ENCODE peak calls at places on chromosomes 6 and 20, in ten cellular contexts. One of them, this sample, is unnamed.

GRCh38 chr6:121319603-121320002 is 14.7 kb downstream of the TBC1D32 start:
- DNase-seq in NCI-H187: no peak
- DNase-seq in islet precursor cell: no peak
- DNase-seq in caudate nucleus: no peak
- DNase-seq in SJCRH30: no peak
- DNase-seq in psoas muscle: no peak
- DNase-seq in anterior cingulate cortex: no peak
- DNase-seq in HS-5: no peak
- DNase-seq in GDM1: no peak
- DNase-seq in stimulated activated naive CD4-positive, alpha-beta T cell treated with Interleukin-2 at 50 U/mL for 16 hours: no peak
- DNase-seq in this sample: no peak

GRCh38 chr6:75932067-75932466 is 140.4 kb downstream of the IMPG1 start:
- DNase-seq in NCI-H187: no peak
- DNase-seq in islet precursor cell: peak
- DNase-seq in caudate nucleus: no peak
- DNase-seq in SJCRH30: peak
- DNase-seq in psoas muscle: no peak
- DNase-seq in anterior cingulate cortex: no peak
- DNase-seq in HS-5: no peak
- DNase-seq in GDM1: no peak
- DNase-seq in stimulated activated naive CD4-positive, alpha-beta T cell treated with Interleukin-2 at 50 U/mL for 16 hours: no peak
- DNase-seq in this sample: no peak

GRCh38 chr6:82348130-82348529 is 15.5 kb upstream of the TPBG start:
- DNase-seq in NCI-H187: no peak
- DNase-seq in islet precursor cell: no peak
- DNase-seq in caudate nucleus: no peak
- DNase-seq in SJCRH30: no peak
- DNase-seq in psoas muscle: no peak
- DNase-seq in anterior cingulate cortex: no peak
- DNase-seq in HS-5: no peak
- DNase-seq in GDM1: no peak
- DNase-seq in stimulated activated naive CD4-positive, alpha-beta T cell treated with Interleukin-2 at 50 U/mL for 16 hours: no peak
- DNase-seq in this sample: no peak

GRCh38 chr20:25057234-25058050 is 497 bp downstream of the ACSS1 start:
- DNase-seq in NCI-H187: no peak
- DNase-seq in islet precursor cell: no peak
- DNase-seq in caudate nucleus: no peak
- DNase-seq in SJCRH30: peak
- DNase-seq in psoas muscle: peak
- DNase-seq in anterior cingulate cortex: peak
- DNase-seq in HS-5: no peak
- DNase-seq in GDM1: peak
- DNase-seq in stimulated activated naive CD4-positive, alpha-beta T cell treated with Interleukin-2 at 50 U/mL for 16 hours: peak
- DNase-seq in this sample: peak

GRCh38 chr6:147285087-147285855 is 81.1 kb downstream of the STXBP5 start:
- DNase-seq in NCI-H187: peak
- DNase-seq in islet precursor cell: no peak
- DNase-seq in caudate nucleus: no peak
- DNase-seq in SJCRH30: peak
- DNase-seq in psoas muscle: no peak
- DNase-seq in anterior cingulate cortex: no peak
- DNase-seq in HS-5: no peak
- DNase-seq in GDM1: no peak
- DNase-seq in stimulated activated naive CD4-positive, alpha-beta T cell treated with Interleukin-2 at 50 U/mL for 16 hours: no peak
- DNase-seq in this sample: no peak

GRCh38 chr6:52407467-52407866 is 12.7 kb upstream of the EFHC1 start:
- DNase-seq in NCI-H187: peak
- DNase-seq in islet precursor cell: no peak
- DNase-seq in caudate nucleus: no peak
- DNase-seq in SJCRH30: peak
- DNase-seq in psoas muscle: no peak
- DNase-seq in anterior cingulate cortex: no peak
- DNase-seq in HS-5: no peak
- DNase-seq in GDM1: peak
- DNase-seq in stimulated activated naive CD4-positive, alpha-beta T cell treated with Interleukin-2 at 50 U/mL for 16 hours: no peak
- DNase-seq in this sample: no peak

GRCh38 chr20:25479638-25480037 is 72.2 kb downstream of the GINS1 start:
- DNase-seq in NCI-H187: no peak
- DNase-seq in islet precursor cell: no peak
- DNase-seq in caudate nucleus: no peak
- DNase-seq in SJCRH30: no peak
- DNase-seq in psoas muscle: no peak
- DNase-seq in anterior cingulate cortex: no peak
- DNase-seq in HS-5: no peak
- DNase-seq in GDM1: no peak
- DNase-seq in stimulated activated naive CD4-positive, alpha-beta T cell treated with Interleukin-2 at 50 U/mL for 16 hours: no peak
- DNase-seq in this sample: no peak

GRCh38 chr20:39021748-39022147 is 59.6 kb downstream of the DHX35 start:
- DNase-seq in NCI-H187: no peak
- DNase-seq in islet precursor cell: no peak
- DNase-seq in caudate nucleus: no peak
- DNase-seq in SJCRH30: no peak
- DNase-seq in psoas muscle: no peak
- DNase-seq in anterior cingulate cortex: no peak
- DNase-seq in HS-5: no peak
- DNase-seq in GDM1: no peak
- DNase-seq in stimulated activated naive CD4-positive, alpha-beta T cell treated with Interleukin-2 at 50 U/mL for 16 hours: no peak
- DNase-seq in this sample: no peak

GRCh38 chr6:114181629-114182028 is 161.2 kb downstream of the HS3ST5 start:
- DNase-seq in NCI-H187: no peak
- DNase-seq in islet precursor cell: no peak
- DNase-seq in caudate nucleus: no peak
- DNase-seq in SJCRH30: no peak
- DNase-seq in psoas muscle: no peak
- DNase-seq in anterior cingulate cortex: no peak
- DNase-seq in HS-5: no peak
- DNase-seq in GDM1: no peak
- DNase-seq in stimulated activated naive CD4-positive, alpha-beta T cell treated with Interleukin-2 at 50 U/mL for 16 hours: no peak
- DNase-seq in this sample: no peak

This sample was measured in T follicular helper cell.